ENCODE peak calls at places on chromosomes 13 and 19, in ten cellular contexts. O, Y, V, U, S, B, M, A, X and E are unnamed samples.

GRCh38 chr13:35527451-35527850 is 51.0 kb upstream of the MAB21L1 start:
- DNase-seq in O (no peak), Y (no peak), V (no peak), U (peak; percentile 47), S (no peak), B (no peak), M (no peak), A (no peak), X (no peak), E (no peak)

GRCh38 chr19:18029617-18030338 is 21.8 kb downstream of the ARRDC2 start:
- DNase-seq in O (peak; percentile 26), Y (peak; percentile 32), V (peak; percentile 59), U (no peak), S (no peak), B (no peak), M (no peak), A (peak; percentile 50), X (no peak), E (no peak)

GRCh38 chr19:33429891-33430673 is 56.6 kb downstream of the CEBPG start:
- DNase-seq in O (no peak), Y (no peak), V (no peak), U (no peak), S (no peak), B (no peak), M (no peak), A (no peak), X (peak; percentile 50), E (no peak)

GRCh38 chr19:51690359-51691121 is 2.6 kb upstream of the SPACA6 start:
- DNase-seq in O (peak; percentile 60), Y (peak; percentile 68), V (no peak), U (peak; percentile 86), S (peak; percentile 83), B (peak; percentile 41), M (peak; percentile 75), A (peak; percentile 59), X (peak; percentile 75), E (peak; percentile 75)

GRCh38 chr13:29771247-29771646 is 79.2 kb downstream of the UBL3 start:
- DNase-seq in O (peak; percentile 56), Y (peak; percentile 49), V (peak; percentile 37), U (no peak), S (peak; percentile 62), B (no peak), M (no peak), A (peak; percentile 47), X (no peak), E (peak; percentile 57)

GRCh38 chr19:3849092-3849491 is 19.7 kb downstream of the ZFR2 start:
- DNase-seq in O (peak; percentile 11), Y (no peak), V (peak; percentile 65), U (no peak), S (peak; percentile 23), B (no peak), M (peak; percentile 10), A (peak; percentile 36), X (peak; percentile 62), E (no peak)

GRCh38 chr13:38530492-38530891 is 156.4 kb upstream of the FREM2 start:
- DNase-seq in O (peak; percentile 25), Y (peak; percentile 1), V (no peak), U (no peak), S (peak; percentile 65), B (no peak), M (no peak), A (peak; percentile 37), X (no peak), E (peak; percentile 48)

GRCh38 chr19:616732-617526 is 16.4 kb downstream of the POLRMT start:
- DNase-seq in O (no peak), Y (no peak), V (no peak), U (no peak), S (no peak), B (no peak), M (no peak), A (no peak), X (no peak), E (no peak)

GRCh38 chr19:57310792-57311191 is 9.5 kb upstream of the ZNF543 start:
- DNase-seq in O (no peak), Y (no peak), V (no peak), U (no peak), S (no peak), B (no peak), M (no peak), A (no peak), X (no peak), E (no peak)

GRCh38 chr19:1760020-1760419 is 6.7 kb downstream of the ONECUT3 start:
- DNase-seq in O (no peak), Y (no peak), V (no peak), U (no peak), S (no peak), B (no peak), M (no peak), A (no peak), X (no peak), E (no peak)

GRCh38 chr19:1566392-1567115 is 1.6 kb downstream of the MEX3D start:
- DNase-seq in O (peak; percentile 66), Y (peak; percentile 77), V (no peak), U (no peak), S (peak; percentile 83), B (peak; percentile 49), M (peak; percentile 74), A (peak; percentile 80), X (no peak), E (peak; percentile 90)

GRCh38 chr19:35208121-35208520 is 20.4 kb downstream of the FAM187B start:
- DNase-seq in O (no peak), Y (no peak), V (no peak), U (no peak), S (no peak), B (no peak), M (no peak), A (no peak), X (no peak), E (no peak)

GRCh38 chr13:38045278-38046048 is 175.9 kb upstream of the TRPC4 start:
- DNase-seq in O (peak; percentile 44), Y (peak; percentile 33), V (no peak), U (no peak), S (peak; percentile 79), B (no peak), M (no peak), A (peak; percentile 64), X (no peak), E (peak; percentile 23)

GRCh38 chr19:33891773-33892172 is 95.1 kb downstream of the KCTD15 start:
- DNase-seq in O (no peak), Y (no peak), V (no peak), U (no peak), S (no peak), B (no peak), M (no peak), A (no peak), X (no peak), E (no peak)

DNA sequence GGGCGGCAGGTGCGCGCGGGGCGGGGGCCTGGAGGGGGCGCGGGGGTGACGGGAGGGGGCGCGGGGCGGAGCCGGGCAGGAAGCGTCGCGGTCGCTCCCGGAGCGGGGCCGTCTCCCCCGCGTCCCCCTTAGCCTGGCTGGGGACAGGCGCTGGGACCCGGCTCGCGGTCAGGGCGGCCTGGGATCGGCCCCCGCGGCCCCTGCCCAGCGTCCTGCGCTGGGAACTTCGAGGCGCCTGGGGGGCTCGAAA is 74.7 kb upstream of the MCF2L start:
- DNase-seq in O (no peak), Y (no peak), V (no peak), U (peak; percentile 56), S (no peak), B (no peak), M (no peak), A (no peak), X (no peak), E (no peak)
- H3K4me3 ChIP-seq in O (no peak overlapping the region), Y (no peak overlapping the region), V (peak overlapping the region; percentile 60), U (peak overlapping the region; percentile 32), S (no peak overlapping the region), B (no peak overlapping the region), M (peak overlapping the region; percentile 57), A (no peak overlapping the region), X (no peak overlapping the region), E (peak overlapping the region; percentile 39)

DNA sequence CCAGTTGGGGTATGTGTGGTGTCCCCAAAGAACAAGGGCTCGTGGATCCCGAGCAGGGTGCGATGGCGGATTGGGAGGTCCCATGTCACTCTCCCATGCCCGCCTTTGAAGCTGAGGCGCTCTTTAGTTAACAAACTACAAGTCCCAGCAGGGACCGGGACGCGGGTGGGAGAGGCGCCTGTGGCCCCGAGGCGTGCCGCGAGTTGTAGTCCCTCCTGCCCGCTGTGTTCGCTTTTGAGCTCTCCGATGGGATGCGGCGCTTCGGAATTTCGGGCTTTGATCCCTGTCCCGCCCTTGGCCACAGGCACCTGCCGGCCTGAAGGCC is 10.9 kb downstream of the CYTH2 start:
- DNase-seq in O (peak; percentile 28), Y (no peak), V (no peak), U (peak; percentile 82), S (peak; percentile 48), B (no peak), M (peak; percentile 76), A (peak; percentile 32), X (no peak), E (peak; percentile 46)
- H3K4me3 ChIP-seq in O (peak overlapping the region; percentile 38), Y (peak overlapping the region; percentile 16), V (no peak overlapping the region), U (peak overlapping the region; percentile 25), S (peak overlapping the region; percentile 58), B (peak overlapping the region; percentile 38), M (peak overlapping the region; percentile 46), A (peak overlapping the region; percentile 43), X (peak overlapping the region; percentile 72), E (no peak overlapping the region)

DNA sequence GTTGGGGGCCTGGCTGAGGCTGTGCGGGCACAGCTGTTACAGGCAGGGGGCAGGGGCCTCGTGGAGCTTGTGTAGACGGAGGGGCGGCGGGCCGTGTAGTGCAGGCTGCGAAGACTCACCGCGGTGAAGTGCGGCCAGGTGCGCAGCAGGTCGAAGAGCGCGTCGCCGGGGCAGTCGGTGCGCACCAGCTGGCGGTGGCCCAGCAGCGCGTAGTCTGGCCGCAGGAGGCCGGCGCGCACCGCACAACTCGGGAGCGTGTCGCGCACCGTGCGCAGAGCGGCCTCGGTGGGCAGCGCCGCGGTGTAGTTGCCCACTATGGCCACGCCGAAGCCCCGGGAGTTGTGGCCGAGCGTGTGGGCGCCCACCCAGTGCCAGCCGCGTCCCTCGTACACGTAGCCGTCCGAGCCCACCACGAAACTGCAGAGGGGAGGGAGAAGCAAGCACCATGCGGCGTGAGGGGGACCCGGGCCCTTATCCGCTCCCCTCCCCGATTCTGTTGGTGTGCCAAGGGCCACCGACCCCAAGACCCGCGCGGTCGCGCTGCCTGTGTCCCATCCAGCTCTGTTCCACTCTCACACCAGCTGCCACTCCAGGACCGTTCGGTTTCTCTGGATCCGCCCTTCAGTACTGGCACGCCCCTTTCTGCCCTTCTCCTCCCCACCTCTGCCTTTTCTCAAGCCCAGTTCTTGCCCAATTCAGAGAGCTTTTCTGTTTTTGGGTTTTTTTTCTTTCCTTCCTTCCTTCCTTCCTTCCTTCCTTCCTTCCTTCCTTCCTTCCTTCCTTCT is 5.4 kb upstream of the RASAL3 start:
- DNase-seq in O (no peak), Y (no peak), V (no peak), U (no peak), S (no peak), B (no peak), M (no peak), A (no peak), X (no peak), E (peak; percentile 49)
- H3K4me3 ChIP-seq in O (no peak overlapping the region), Y (no peak overlapping the region), V (no peak overlapping the region), U (peak overlapping the region; percentile 8), S (peak overlapping the region; percentile 36), B (peak overlapping the region; percentile 29), M (peak overlapping the region; percentile 19), A (no peak overlapping the region), X (peak overlapping the region; percentile 66), E (no peak overlapping the region)

DNA sequence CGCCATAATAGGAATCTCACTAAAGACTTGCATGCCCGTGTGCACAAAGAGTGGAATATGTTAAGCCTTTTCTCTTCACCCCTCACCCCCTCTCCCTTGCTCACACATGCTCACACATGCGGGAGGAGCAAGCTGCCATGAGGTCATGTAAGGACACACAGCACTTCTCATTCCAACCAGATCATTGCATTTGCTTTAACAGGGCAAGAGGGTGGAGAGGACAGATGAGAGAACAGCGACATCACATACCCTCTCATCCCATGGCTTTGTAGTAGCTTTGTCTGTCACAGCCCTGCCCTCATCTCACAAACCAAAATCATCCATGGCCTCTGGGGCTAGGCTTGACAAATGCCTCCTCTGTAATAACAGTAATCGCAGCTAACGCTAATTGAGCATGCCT is 145.6 kb upstream of the FRY start:
- DNase-seq in O (peak; percentile 71), Y (peak; percentile 4), V (no peak), U (no peak), S (peak; percentile 22), B (no peak), M (peak; percentile 45), A (no peak), X (no peak), E (peak; percentile 39)
- H3K4me3 ChIP-seq in O (no peak overlapping the region), Y (no peak overlapping the region), V (no peak overlapping the region), U (no peak overlapping the region), S (no peak overlapping the region), B (no peak overlapping the region), M (no peak overlapping the region), A (no peak overlapping the region), X (no peak overlapping the region), E (no peak overlapping the region)